ENCODE peak calls at places on chromosome X, in nine cellular contexts. One of them, this sample, is unnamed.

GRCh38 chrX:72475338-72475737 is 97.3 kb downstream of the HDAC8 start:
- ATAC-seq in upper lobe of left lung: no peak
- ATAC-seq in CD4-positive, alpha-beta T cell: no peak
- ATAC-seq in activated CD8-positive, alpha-beta memory T cell treated with anti-CD3 and anti-CD28 coated beads, Interleukin-2, amount 10 ng/mL, durations not matched to agents 7 days and 5 days: no peak
- ATAC-seq in activated CD8-positive, alpha-beta T cell treated with anti-CD3 and anti-CD28 coated beads, Interleukin-2, amount 10 ng/mL, durations not matched to agents 7 days and 5 days: no peak
- ATAC-seq in T-helper 17 cell: no peak
- ATAC-seq in pancreas: no peak
- ATAC-seq in T-cell: no peak
- ATAC-seq in foreskin keratinocyte: peak; percentile 57
- ATAC-seq in this sample: no peak

GRCh38 chrX:10781847-10782530 is 161.6 kb upstream of the MID1 start:
- ATAC-seq in foreskin keratinocyte: peak; percentile 40
- ATAC-seq in upper lobe of left lung: no peak
- ATAC-seq in T-helper 17 cell: no peak
- ATAC-seq in pancreas: no peak
- ATAC-seq in CD4-positive, alpha-beta T cell: no peak
- ATAC-seq in activated CD8-positive, alpha-beta memory T cell treated with anti-CD3 and anti-CD28 coated beads, Interleukin-2, amount 10 ng/mL, durations not matched to agents 7 days and 5 days: no peak
- ATAC-seq in activated CD8-positive, alpha-beta T cell treated with anti-CD3 and anti-CD28 coated beads, Interleukin-2, amount 10 ng/mL, durations not matched to agents 7 days and 5 days: no peak
- ATAC-seq in T-cell: no peak
- ATAC-seq in this sample: no peak

GRCh38 chrX:139905743-139906142 is 27.1 kb downstream of the ATP11C start:
- ATAC-seq in T-cell: no peak
- ATAC-seq in foreskin keratinocyte: no peak
- ATAC-seq in pancreas: no peak
- ATAC-seq in upper lobe of left lung: no peak
- ATAC-seq in activated CD8-positive, alpha-beta memory T cell treated with anti-CD3 and anti-CD28 coated beads, Interleukin-2, amount 10 ng/mL, durations not matched to agents 7 days and 5 days: no peak
- ATAC-seq in T-helper 17 cell: no peak
- ATAC-seq in CD4-positive, alpha-beta T cell: no peak
- ATAC-seq in activated CD8-positive, alpha-beta T cell treated with anti-CD3 and anti-CD28 coated beads, Interleukin-2, amount 10 ng/mL, durations not matched to agents 7 days and 5 days: no peak
- ATAC-seq in this sample: no peak

GRCh38 chrX:13287816-13288215 is 32.0 kb downstream of the ATXN3L start:
- ATAC-seq in activated CD8-positive, alpha-beta T cell treated with anti-CD3 and anti-CD28 coated beads, Interleukin-2, amount 10 ng/mL, durations not matched to agents 7 days and 5 days: no peak
- ATAC-seq in T-helper 17 cell: no peak
- ATAC-seq in T-cell: no peak
- ATAC-seq in foreskin keratinocyte: no peak
- ATAC-seq in activated CD8-positive, alpha-beta memory T cell treated with anti-CD3 and anti-CD28 coated beads, Interleukin-2, amount 10 ng/mL, durations not matched to agents 7 days and 5 days: no peak
- ATAC-seq in upper lobe of left lung: no peak
- ATAC-seq in CD4-positive, alpha-beta T cell: no peak
- ATAC-seq in pancreas: no peak
- ATAC-seq in this sample: peak; percentile 33

GRCh38 chrX:12950851-12951589 is 23.9 kb upstream of the TMSB4X start:
- ATAC-seq in foreskin keratinocyte: no peak
- ATAC-seq in pancreas: no peak
- ATAC-seq in T-helper 17 cell: peak; percentile 78
- ATAC-seq in T-cell: peak; percentile 72
- ATAC-seq in activated CD8-positive, alpha-beta T cell treated with anti-CD3 and anti-CD28 coated beads, Interleukin-2, amount 10 ng/mL, durations not matched to agents 7 days and 5 days: peak; percentile 78
- ATAC-seq in upper lobe of left lung: peak; percentile 76
- ATAC-seq in activated CD8-positive, alpha-beta memory T cell treated with anti-CD3 and anti-CD28 coated beads, Interleukin-2, amount 10 ng/mL, durations not matched to agents 7 days and 5 days: peak; percentile 81
- ATAC-seq in CD4-positive, alpha-beta T cell: peak; percentile 66
- ATAC-seq in this sample: peak; percentile 80

GRCh38 chrX:7139202-7140081 is 8.1 kb upstream of the STS start:
- ATAC-seq in T-helper 17 cell: no peak
- ATAC-seq in activated CD8-positive, alpha-beta memory T cell treated with anti-CD3 and anti-CD28 coated beads, Interleukin-2, amount 10 ng/mL, durations not matched to agents 7 days and 5 days: no peak
- ATAC-seq in CD4-positive, alpha-beta T cell: no peak
- ATAC-seq in T-cell: no peak
- ATAC-seq in pancreas: peak; percentile 38
- ATAC-seq in foreskin keratinocyte: peak; percentile 72
- ATAC-seq in activated CD8-positive, alpha-beta T cell treated with anti-CD3 and anti-CD28 coated beads, Interleukin-2, amount 10 ng/mL, durations not matched to agents 7 days and 5 days: no peak
- ATAC-seq in upper lobe of left lung: no peak
- ATAC-seq in this sample: peak; percentile 85

GRCh38 chrX:38880460-38880859 is 79.2 kb downstream of the MID1IP1 start:
- ATAC-seq in activated CD8-positive, alpha-beta T cell treated with anti-CD3 and anti-CD28 coated beads, Interleukin-2, amount 10 ng/mL, durations not matched to agents 7 days and 5 days: no peak
- ATAC-seq in CD4-positive, alpha-beta T cell: no peak
- ATAC-seq in pancreas: peak; percentile 87
- ATAC-seq in T-helper 17 cell: no peak
- ATAC-seq in foreskin keratinocyte: peak; percentile 49
- ATAC-seq in upper lobe of left lung: peak; percentile 47
- ATAC-seq in activated CD8-positive, alpha-beta memory T cell treated with anti-CD3 and anti-CD28 coated beads, Interleukin-2, amount 10 ng/mL, durations not matched to agents 7 days and 5 days: no peak
- ATAC-seq in T-cell: no peak
- ATAC-seq in this sample: no peak

GRCh38 chrX:18598413-18598812 is 73.5 kb downstream of the RS1 start:
- ATAC-seq in pancreas: no peak
- ATAC-seq in T-helper 17 cell: no peak
- ATAC-seq in activated CD8-positive, alpha-beta T cell treated with anti-CD3 and anti-CD28 coated beads, Interleukin-2, amount 10 ng/mL, durations not matched to agents 7 days and 5 days: no peak
- ATAC-seq in upper lobe of left lung: no peak
- ATAC-seq in T-cell: no peak
- ATAC-seq in CD4-positive, alpha-beta T cell: no peak
- ATAC-seq in activated CD8-positive, alpha-beta memory T cell treated with anti-CD3 and anti-CD28 coated beads, Interleukin-2, amount 10 ng/mL, durations not matched to agents 7 days and 5 days: no peak
- ATAC-seq in foreskin keratinocyte: no peak
- ATAC-seq in this sample: no peak

GRCh38 chrX:133916984-133917722 is 68.2 kb downstream of the GPC3 start:
- ATAC-seq in CD4-positive, alpha-beta T cell: no peak
- ATAC-seq in T-cell: no peak
- ATAC-seq in foreskin keratinocyte: no peak
- ATAC-seq in activated CD8-positive, alpha-beta T cell treated with anti-CD3 and anti-CD28 coated beads, Interleukin-2, amount 10 ng/mL, durations not matched to agents 7 days and 5 days: no peak
- ATAC-seq in T-helper 17 cell: no peak
- ATAC-seq in upper lobe of left lung: no peak
- ATAC-seq in pancreas: no peak
- ATAC-seq in activated CD8-positive, alpha-beta memory T cell treated with anti-CD3 and anti-CD28 coated beads, Interleukin-2, amount 10 ng/mL, durations not matched to agents 7 days and 5 days: no peak
- ATAC-seq in this sample: no peak

GRCh38 chrX:107025538-107025937 is 25.5 kb upstream of the MORC4 start:
- ATAC-seq in activated CD8-positive, alpha-beta T cell treated with anti-CD3 and anti-CD28 coated beads, Interleukin-2, amount 10 ng/mL, durations not matched to agents 7 days and 5 days: no peak
- ATAC-seq in activated CD8-positive, alpha-beta memory T cell treated with anti-CD3 and anti-CD28 coated beads, Interleukin-2, amount 10 ng/mL, durations not matched to agents 7 days and 5 days: no peak
- ATAC-seq in T-helper 17 cell: no peak
- ATAC-seq in foreskin keratinocyte: no peak
- ATAC-seq in pancreas: peak; percentile 70
- ATAC-seq in upper lobe of left lung: no peak
- ATAC-seq in CD4-positive, alpha-beta T cell: no peak
- ATAC-seq in T-cell: no peak
- ATAC-seq in this sample: peak; percentile 84

GRCh38 chrX:135328421-135329005 is 19.2 kb downstream of the ETDC start:
- ATAC-seq in T-helper 17 cell: no peak
- ATAC-seq in activated CD8-positive, alpha-beta memory T cell treated with anti-CD3 and anti-CD28 coated beads, Interleukin-2, amount 10 ng/mL, durations not matched to agents 7 days and 5 days: no peak
- ATAC-seq in T-cell: no peak
- ATAC-seq in pancreas: no peak
- ATAC-seq in upper lobe of left lung: no peak
- ATAC-seq in foreskin keratinocyte: peak; percentile 68
- ATAC-seq in CD4-positive, alpha-beta T cell: no peak
- ATAC-seq in activated CD8-positive, alpha-beta T cell treated with anti-CD3 and anti-CD28 coated beads, Interleukin-2, amount 10 ng/mL, durations not matched to agents 7 days and 5 days: no peak
- ATAC-seq in this sample: no peak

GRCh38 chrX:49273181-49273727 is 3.7 kb downstream of the PPP1R3F start:
- ATAC-seq in T-cell: peak; percentile 9
- ATAC-seq in T-helper 17 cell: peak; percentile 14
- ATAC-seq in upper lobe of left lung: no peak
- ATAC-seq in CD4-positive, alpha-beta T cell: no peak
- ATAC-seq in pancreas: no peak
- ATAC-seq in foreskin keratinocyte: no peak
- ATAC-seq in activated CD8-positive, alpha-beta T cell treated with anti-CD3 and anti-CD28 coated beads, Interleukin-2, amount 10 ng/mL, durations not matched to agents 7 days and 5 days: peak; percentile 8
- ATAC-seq in activated CD8-positive, alpha-beta memory T cell treated with anti-CD3 and anti-CD28 coated beads, Interleukin-2, amount 10 ng/mL, durations not matched to agents 7 days and 5 days: peak; percentile 2
- ATAC-seq in this sample: no peak

GRCh38 chrX:140672840-140673731 is 36.5 kb upstream of the LINC00632 start:
- ATAC-seq in upper lobe of left lung: no peak
- ATAC-seq in pancreas: peak; percentile 86
- ATAC-seq in activated CD8-positive, alpha-beta T cell treated with anti-CD3 and anti-CD28 coated beads, Interleukin-2, amount 10 ng/mL, durations not matched to agents 7 days and 5 days: no peak
- ATAC-seq in activated CD8-positive, alpha-beta memory T cell treated with anti-CD3 and anti-CD28 coated beads, Interleukin-2, amount 10 ng/mL, durations not matched to agents 7 days and 5 days: no peak
- ATAC-seq in CD4-positive, alpha-beta T cell: no peak
- ATAC-seq in T-helper 17 cell: no peak
- ATAC-seq in foreskin keratinocyte: no peak
- ATAC-seq in T-cell: no peak
- ATAC-seq in this sample: no peak

GRCh38 chrX:110116581-110116980 is 113.7 kb downstream of the TMEM164 start:
- ATAC-seq in upper lobe of left lung: no peak
- ATAC-seq in T-cell: no peak
- ATAC-seq in T-helper 17 cell: no peak
- ATAC-seq in activated CD8-positive, alpha-beta memory T cell treated with anti-CD3 and anti-CD28 coated beads, Interleukin-2, amount 10 ng/mL, durations not matched to agents 7 days and 5 days: no peak
- ATAC-seq in pancreas: no peak
- ATAC-seq in foreskin keratinocyte: no peak
- ATAC-seq in activated CD8-positive, alpha-beta T cell treated with anti-CD3 and anti-CD28 coated beads, Interleukin-2, amount 10 ng/mL, durations not matched to agents 7 days and 5 days: no peak
- ATAC-seq in CD4-positive, alpha-beta T cell: no peak
- ATAC-seq in this sample: no peak

GRCh38 chrX:2819345-2820130 is 9.2 kb upstream of the GYG2 start:
- ATAC-seq in CD4-positive, alpha-beta T cell: no peak
- ATAC-seq in upper lobe of left lung: no peak
- ATAC-seq in T-helper 17 cell: no peak
- ATAC-seq in foreskin keratinocyte: no peak
- ATAC-seq in activated CD8-positive, alpha-beta T cell treated with anti-CD3 and anti-CD28 coated beads, Interleukin-2, amount 10 ng/mL, durations not matched to agents 7 days and 5 days: no peak
- ATAC-seq in T-cell: no peak
- ATAC-seq in activated CD8-positive, alpha-beta memory T cell treated with anti-CD3 and anti-CD28 coated beads, Interleukin-2, amount 10 ng/mL, durations not matched to agents 7 days and 5 days: no peak
- ATAC-seq in pancreas: peak; percentile 90
- ATAC-seq in this sample: peak; percentile 71

GRCh38 chrX:120457766-120458180 is 11.3 kb downstream of the LAMP2 start:
- ATAC-seq in activated CD8-positive, alpha-beta memory T cell treated with anti-CD3 and anti-CD28 coated beads, Interleukin-2, amount 10 ng/mL, durations not matched to agents 7 days and 5 days: peak; percentile 57
- ATAC-seq in pancreas: peak; percentile 19
- ATAC-seq in activated CD8-positive, alpha-beta T cell treated with anti-CD3 and anti-CD28 coated beads, Interleukin-2, amount 10 ng/mL, durations not matched to agents 7 days and 5 days: peak; percentile 63
- ATAC-seq in T-helper 17 cell: peak; percentile 73
- ATAC-seq in foreskin keratinocyte: peak; percentile 99
- ATAC-seq in CD4-positive, alpha-beta T cell: peak; percentile 88
- ATAC-seq in T-cell: peak; percentile 83
- ATAC-seq in upper lobe of left lung: no peak
- ATAC-seq in this sample: peak; percentile 92

This sample was measured in SK-N-SH treated with all-trans-retinoic acid at 6 μM for 48 hours.